ENCODE peak calls at places on chromosomes 2 and 18, in eight cellular contexts. J is endothelial cell; E is Caki2; S is stimulated activated effector memory CD8-positive, alpha-beta T cell treated with anti-CD3 and anti-CD28 coated beads, Interleukin-12 subunit alpha, Interleukin-12 subunit beta, amount 100 ng/mL, for 72 hours; I is NCI-H1436; F is tibial nerve; B is NCI-H146; P is fibroblast of mammary gland. O is an unnamed sample.

GRCh38 chr2:191202881-191203397 is 42.3 kb upstream of the MYO1B start:
- DNase-seq in S (no peak), P (peak; percentile 88), J (no peak), I (no peak), F (no peak), E (no peak), B (no peak), O (peak; percentile 33)

GRCh38 chr18:33128581-33128980 is 311.9 kb downstream of the CCDC178 start:
- DNase-seq in F (no peak), J (no peak), E (no peak), I (peak; percentile 69), P (no peak), S (no peak), B (peak; percentile 26), O (no peak)

GRCh38 chr2:207616185-207616584 is 9.0 kb downstream of the METTL21A start:
- DNase-seq in I (no peak), E (peak; percentile 55), P (peak; percentile 71), S (no peak), F (no peak), B (no peak), J (no peak), O (peak; percentile 52)

GRCh38 chr2:12352891-12353290 is 363.8 kb upstream of the TRIB2 start:
- DNase-seq in S (no peak), F (no peak), E (no peak), P (no peak), I (peak; percentile 23), B (peak; percentile 4), J (no peak), O (no peak)

GRCh38 chr2:201913197-201913596 is 106.9 kb downstream of the CDK15 start:
- DNase-seq in S (no peak), E (no peak), B (no peak), I (no peak), J (no peak), F (no peak), P (no peak), O (no peak)

GRCh38 chr18:24368749-24369148 is 28.9 kb downstream of the OSBPL1A start:
- DNase-seq in B (no peak), S (no peak), I (no peak), J (no peak), P (no peak), E (no peak), F (no peak), O (no peak)

GRCh38 chr2:231386446-231386845 is 9.1 kb upstream of the B3GNT7 start:
- DNase-seq in E (no peak), S (no peak), I (no peak), F (no peak), P (peak; percentile 82), B (no peak), J (no peak), O (peak; percentile 84)

GRCh38 chr18:55500316-55501086 is 87.5 kb downstream of the TCF4 start:
- DNase-seq in J (no peak), E (no peak), S (no peak), F (no peak), I (no peak), B (peak; percentile 29), P (peak; percentile 81), O (peak; percentile 88)

GRCh38 chr18:68035709-68036522 is 519.4 kb upstream of the DSEL start:
- DNase-seq in J (no peak), F (no peak), P (peak; percentile 15), B (no peak), I (no peak), S (no peak), E (no peak), O (no peak)

GRCh38 chr18:26185267-26185666 is 41.0 kb upstream of the TAF4B start:
- DNase-seq in F (no peak), I (no peak), P (no peak), S (no peak), J (no peak), B (no peak), E (no peak), O (no peak)

GRCh38 chr2:180411631-180412030 is 404.5 kb upstream of the CWC22 start:
- DNase-seq in F (no peak), E (peak; percentile 63), B (no peak), P (no peak), I (no peak), S (no peak), J (no peak), O (no peak)

O was measured in HFFc6.